ENCODE peak calls at places on chromosomes 12 and 14, in eight cellular contexts. A is foreskin fibroblast; F is AG08396; D is activated T-helper 2 cell treated with anti-CD3 and anti-CD28 coated beads, Interferon-gamma antibody, Interleukin-2, Interleukin-4, amounts not matched to agents 10 μg/mL and 5 μg/mL and 100 μg/mL, durations not matched to agents 14 hours and 24 hours and 36 hours; Z is nephron progenitor cell; C is mucosa of gallbladder; O is left ventricle myocardium inferior; J is naive thymus-derived CD8-positive, alpha-beta T cell. V is an unnamed sample.

GRCh38 chr12:122189626-122190475 is 6.9 kb downstream of the LRRC43 start:
- DNase-seq in A (no peak), F (no peak), D (no peak), Z (no peak), C (no peak), O (no peak), J (no peak), V (no peak)

GRCh38 chr14:31278883-31279282 is 71.3 kb upstream of the HECTD1 start:
- DNase-seq in A (no peak), F (no peak), D (no peak), Z (no peak), C (no peak), O (no peak), J (no peak), V (no peak)

GRCh38 chr14:99393059-99393655 is 87.5 kb downstream of the SETD3 start:
- DNase-seq in A (peak; percentile 49), F (peak; percentile 64), D (no peak), Z (peak; percentile 58), C (no peak), O (no peak), J (no peak), V (peak; percentile 14)

GRCh38 chr14:36295642-36296627 is 24.5 kb downstream of the MBIP start:
- DNase-seq in A (no peak), F (no peak), D (no peak), Z (no peak), C (no peak), O (no peak), J (no peak), V (no peak)

GRCh38 chr14:23640524-23641141 is 4.5 kb downstream of the DHRS2 start:
- DNase-seq in A (peak; percentile 93), F (no peak), D (no peak), Z (peak; percentile 38), C (no peak), O (peak; percentile 29), J (no peak), V (no peak)

GRCh38 chr12:124913474-124914391 is 717 bp downstream of the UBC start:
- DNase-seq in A (peak; percentile 83), F (no peak), D (peak; percentile 88), Z (peak; percentile 79), C (peak; percentile 92), O (peak; percentile 83), J (peak; percentile 93), V (peak; percentile 91)

GRCh38 chr12:34604227-34604626 is 581.9 kb downstream of the ALG10 start:
- DNase-seq in A (no peak), F (peak; percentile 0), D (no peak), Z (no peak), C (no peak), O (no peak), J (no peak), V (no peak)

GRCh38 chr12:42935756-42936155 is 346.2 kb upstream of the PRICKLE1 start:
- DNase-seq in A (peak; percentile 76), F (peak; percentile 5), D (no peak), Z (no peak), C (no peak), O (no peak), J (no peak), V (no peak)

GRCh38 chr12:54439521-54440255 is 20.6 kb upstream of the ITGA5 start:
- DNase-seq in A (peak; percentile 87), F (peak; percentile 74), D (no peak), Z (no peak), C (no peak), O (no peak), J (no peak), V (no peak)

GRCh38 chr12:6936642-6937480 is 6.8 kb upstream of the RNU7-1 start:
- DNase-seq in A (no peak), F (no peak), D (peak; percentile 65), Z (no peak), C (no peak), O (no peak), J (peak; percentile 63), V (peak; percentile 48)

GRCh38 chr14:96599076-96599475 is 96.9 kb downstream of the PAPOLA start:
- DNase-seq in A (no peak), F (no peak), D (no peak), Z (no peak), C (no peak), O (no peak), J (no peak), V (no peak)

GRCh38 chr12:67982165-67982563 is 7.1 kb upstream of the IFNG-AS1 start:
- DNase-seq in A (peak; percentile 77), F (no peak), D (no peak), Z (no peak), C (no peak), O (no peak), J (no peak), V (no peak)

GRCh38 chr14:51855234-51855633 is 5.2 kb upstream of the GNG2 start:
- DNase-seq in A (peak; percentile 80), F (peak; percentile 23), D (no peak), Z (no peak), C (no peak), O (no peak), J (no peak), V (no peak)

GRCh38 chr12:117063162-117063911 is 35.9 kb downstream of the TESC start:
- DNase-seq in A (no peak), F (no peak), D (peak; percentile 34), Z (no peak), C (peak; percentile 51), O (no peak), J (peak; percentile 35), V (peak; percentile 57)

GRCh38 chr12:131035268-131035681 is 81.6 kb downstream of the ADGRD1 start:
- DNase-seq in A (no peak), F (no peak), D (no peak), Z (no peak), C (no peak), O (no peak), J (no peak), V (no peak)

GRCh38 chr12:5185435-5186069 is 141.9 kb downstream of the KCNA5 start:
- DNase-seq in A (no peak), F (no peak), D (no peak), Z (no peak), C (no peak), O (no peak), J (no peak), V (no peak)

GRCh38 chr12:114954626-114955025 is 270.7 kb upstream of the TBX3 start:
- DNase-seq in A (no peak), F (no peak), D (no peak), Z (no peak), C (no peak), O (no peak), J (no peak), V (no peak)

GRCh38 chr12:90355701-90356345 is 599.2 kb downstream of the CCER1 start:
- DNase-seq in A (no peak), F (no peak), D (no peak), Z (no peak), C (no peak), O (no peak), J (no peak), V (no peak)

GRCh38 chr12:95726903-95727302 is 63.7 kb downstream of the NTN4 start:
- DNase-seq in A (no peak), F (no peak), D (no peak), Z (no peak), C (no peak), O (no peak), J (no peak), V (no peak)

GRCh38 chr14:54650331-54651017 is 83.5 kb downstream of the SAMD4A start:
- DNase-seq in A (peak; percentile 80), F (peak; percentile 63), D (no peak), Z (no peak), C (peak; percentile 66), O (no peak), J (no peak), V (no peak)

GRCh38 chr12:53838978-53839377 is 87.2 kb upstream of the CISTR start:
- DNase-seq in A (no peak), F (no peak), D (no peak), Z (no peak), C (no peak), O (no peak), J (no peak), V (no peak)

GRCh38 chr14:100406505-100407131 is 83.5 kb downstream of the SLC25A47 start:
- DNase-seq in A (peak; percentile 58), F (no peak), D (peak; percentile 32), Z (no peak), C (peak; percentile 77), O (no peak), J (no peak), V (peak; percentile 19)

GRCh38 chr14:24092960-24093900 is 881 bp upstream of the PCK2 start:
- DNase-seq in A (no peak), F (no peak), D (no peak), Z (no peak), C (no peak), O (no peak), J (no peak), V (no peak)

GRCh38 chr12:50166776-50167025 is 468 bp downstream of the CERS5 start:
- DNase-seq in A (no peak), F (no peak), D (peak; percentile 52), Z (no peak), C (peak; percentile 18), O (peak; percentile 32), J (no peak), V (peak; percentile 60)

V was measured in CD4-positive, CD25-positive, alpha-beta regulatory T cell.